ENCODE peak calls at places on chromosomes 4 and X, in seven cellular contexts. X is dorsolateral prefrontal cortex; Z is Jurkat, Clone E6-1; P is D341Med; S is T-helper 1 cell; A is stimulated activated CD8-positive, alpha-beta memory T cell treated with anti-CD3 and anti-CD28 coated beads, Interleukin-7, amount 100 ng/mL, for 1 hour; N is cardiac muscle cell. W is an unnamed sample.

GRCh38 chr4:139704915-139705485 is 39.4 kb downstream of the MGST2 start:
- DNase-seq in X (no peak), Z (peak), P (no peak), S (no peak), A (no peak), N (peak), W (no peak)

GRCh38 chr4:183823394-183823793 is 81.7 kb upstream of the STOX2 start:
- DNase-seq in X (no peak), Z (no peak), P (no peak), S (no peak), A (no peak), N (peak), W (no peak)

GRCh38 chrX:6002056-6002455 is 226.6 kb downstream of the NLGN4X start:
- DNase-seq in X (no peak), Z (peak), P (no peak), S (no peak), A (no peak), N (no peak), W (no peak)

GRCh38 chr4:10605746-10606482 is 78.7 kb downstream of the CLNK start:
- DNase-seq in X (no peak), Z (no peak), P (no peak), S (no peak), A (no peak), N (no peak), W (no peak)

GRCh38 chr4:32010221-32010620 is 1290.1 kb downstream of the PCDH7 start:
- DNase-seq in X (no peak), Z (no peak), P (no peak), S (no peak), A (no peak), N (no peak), W (no peak)

GRCh38 chr4:90926957-90927356 is 799.8 kb downstream of the CCSER1 start:
- DNase-seq in X (no peak), Z (no peak), P (no peak), S (no peak), A (no peak), N (no peak), W (no peak)

GRCh38 chrX:65871671-65872311 is 168.1 kb downstream of the VSIG4 start:
- DNase-seq in X (no peak), Z (peak), P (no peak), S (no peak), A (no peak), N (peak), W (no peak)

GRCh38 chr4:74456056-74456744 is 11.3 kb downstream of the AREG start:
- DNase-seq in X (no peak), Z (no peak), P (no peak), S (no peak), A (no peak), N (peak), W (no peak)